ENCODE peak calls at places on chromosome 16, in four cellular contexts. E is tibial artery, X is IMR-90, D is GM23338. G is an unnamed sample.

GRCh38 chr16:56357765-56358322 is 67.5 kb downstream of the AMFR start:
- DNase-seq in D (peak), X (no peak), E (no peak), G (no peak)

GRCh38 chr16:21219551-21219950 is 8.2 kb upstream of the ZP2 start:
- DNase-seq in D (no peak), X (no peak), E (no peak), G (no peak)

GRCh38 chr16:4487955-4488481 is 11.8 kb downstream of the HMOX2 start:
- DNase-seq in D (no peak), E (no peak), X (peak), G (no peak)

GRCh38 chr16:85673529-85674417 is 15.0 kb downstream of the GINS2 start:
- DNase-seq in D (no peak), E (no peak), X (peak), G (no peak)

GRCh38 chr16:85102106-85102630 is 10.1 kb downstream of the CIBAR2 start:
- DNase-seq in D (no peak), E (no peak), X (peak), G (no peak)

GRCh38 chr16:981695-982151 is at the start of gene SOX8:
- DNase-seq in E (no peak), X (no peak), D (peak), G (no peak)

GRCh38 chr16:969508-970378 is 1.0 kb downstream of the LMF1 start:
- DNase-seq in X (peak), E (no peak), D (peak), G (peak)

GRCh38 chr16:65069766-65070165 is 52.1 kb downstream of the CDH11 start:
- DNase-seq in X (peak), D (no peak), E (no peak), G (no peak)

GRCh38 chr16:3938843-3939624 is 58.5 kb upstream of the CREBBP start:
- DNase-seq in E (no peak), X (peak), D (peak), G (peak)

GRCh38 chr16:68263559-68264127 is 683 bp upstream of the SLC7A6 start:
- DNase-seq in D (peak), X (no peak), E (no peak), G (no peak)

GRCh38 chr16:1048442-1049112 is 24.0 kb upstream of the SSTR5 start:
- DNase-seq in D (peak), E (no peak), X (peak), G (peak)

GRCh38 chr16:82350560-82350959 is 180.5 kb upstream of the MPHOSPH6 start:
- DNase-seq in D (no peak), X (no peak), E (no peak), G (no peak)

GRCh38 chr16:85056211-85056748 is 28.7 kb downstream of the KIAA0513 start:
- DNase-seq in X (peak), E (peak), D (peak), G (no peak)

GRCh38 chr16:85047867-85048455 is 20.4 kb downstream of the KIAA0513 start:
- DNase-seq in D (no peak), X (no peak), E (no peak), G (no peak)

GRCh38 chr16:85437161-85438052 is 175.7 kb upstream of the GSE1 start:
- DNase-seq in E (peak), D (peak), X (no peak), G (no peak)

GRCh38 chr16:88192601-88193000 is 190.2 kb upstream of the ZNF469 start:
- DNase-seq in E (no peak), X (no peak), D (no peak), G (no peak)

GRCh38 chr16:88798772-88799455 is 4.7 kb upstream of the CDT1 start:
- DNase-seq in X (no peak), E (no peak), D (no peak), G (no peak)

GRCh38 chr16:81003610-81004460 is 2.9 kb downstream of the CMC2 start:
- DNase-seq in X (peak), D (no peak), E (no peak), G (no peak)

GRCh38 chr16:72995151-72995881 is 52.6 kb downstream of the ZFHX3 start:
- DNase-seq in D (peak), X (no peak), E (peak), G (no peak)

GRCh38 chr16:80682435-80683070 is 121.8 kb downstream of the CDYL2 start:
- DNase-seq in X (peak), E (no peak), D (no peak), G (no peak)

GRCh38 chr16:10729649-10730048 is 14.0 kb upstream of the NUBP1 start:
- DNase-seq in D (peak), E (no peak), X (peak), G (no peak)

GRCh38 chr16:27862953-27863352 is 200.6 kb downstream of the GSG1L start:
- DNase-seq in X (no peak), D (no peak), E (no peak), G (no peak)

GRCh38 chr16:27870116-27870798 is 193.3 kb downstream of the GSG1L start:
- DNase-seq in E (no peak), X (no peak), D (no peak), G (no peak)

GRCh38 chr16:27863377-27863776 is 200.1 kb downstream of the GSG1L start:
- DNase-seq in D (no peak), E (no peak), X (no peak), G (no peak)

GRCh38 chr16:27869411-27869810 is 194.1 kb downstream of the GSG1L start:
- DNase-seq in E (no peak), D (no peak), X (no peak), G (no peak)

GRCh38 chr16:27867122-27868110 is 196.1 kb downstream of the GSG1L start:
- DNase-seq in D (peak), E (peak), X (peak), G (peak)
- TF ChIP-seq CTCF in D (peak), E (no peak), X (peak), G (peak)

GRCh38 chr16:70396209-70396904 is 42.5 kb downstream of the ST3GAL2 start:
- DNase-seq in X (peak), D (no peak), E (no peak), G (no peak)
- TF ChIP-seq CTCF in X (no peak), D (no peak), E (no peak), G (no peak)

GRCh38 chr16:66927918-66928649 is 2.7 kb upstream of the RRAD start:
- DNase-seq in X (peak), D (no peak), E (no peak), G (no peak)

GRCh38 chr16:66930189-66930588 is 4.0 kb downstream of the CIAO2B start:
- DNase-seq in D (no peak), X (peak), E (no peak), G (no peak)

GRCh38 chr16:66927012-66927436 is 1.7 kb upstream of the RRAD start:
- DNase-seq in D (peak), E (no peak), X (peak), G (no peak)

GRCh38 chr16:66926171-66926570 is 836 bp upstream of the RRAD start:
- DNase-seq in X (no peak), E (peak), D (no peak), G (no peak)

GRCh38 chr16:66928702-66929388 is 3.5 kb upstream of the RRAD start:
- DNase-seq in E (no peak), X (peak), D (peak), G (no peak)
- TF ChIP-seq CTCF in E (no peak), X (peak), D (peak), G (no peak)

DNA sequence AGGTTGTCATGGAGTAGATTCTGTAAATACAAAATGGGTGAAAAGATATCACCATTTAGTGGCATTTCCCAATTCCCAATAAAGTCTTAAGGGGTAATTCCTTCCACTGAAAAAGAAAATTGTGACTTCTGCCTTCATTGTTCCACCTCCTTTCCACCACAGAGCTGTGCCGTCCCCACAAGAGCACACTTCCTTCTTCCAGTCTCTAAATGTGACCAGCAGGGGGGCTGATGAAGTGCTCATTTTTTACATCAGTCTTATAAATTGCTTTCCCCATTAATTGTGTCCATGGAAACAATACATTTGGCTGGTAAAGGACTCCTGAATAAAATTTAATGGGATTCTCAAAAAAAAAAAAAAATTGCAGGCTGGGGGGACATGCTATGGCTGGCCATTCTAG is 260.8 kb upstream of the PSMD7 start:
- DNase-seq in E (no peak), X (peak), D (peak), G (no peak)
- TF ChIP-seq CTCF in E (no peak), X (peak), D (peak), G (no peak)

GRCh38 chr16:66097746-66098145 is 268.7 kb upstream of the CDH5 start:
- DNase-seq in E (no peak), X (no peak), D (no peak), G (no peak)

GRCh38 chr16:66091462-66091861 is 275.0 kb upstream of the CDH5 start:
- DNase-seq in X (peak), D (no peak), E (no peak), G (no peak)

GRCh38 chr16:66093217-66093616 is 273.3 kb upstream of the CDH5 start:
- DNase-seq in E (no peak), X (peak), D (no peak), G (no peak)

GRCh38 chr16:66099261-66099660 is 267.2 kb upstream of the CDH5 start:
- DNase-seq in X (no peak), D (no peak), E (no peak), G (no peak)

DNA sequence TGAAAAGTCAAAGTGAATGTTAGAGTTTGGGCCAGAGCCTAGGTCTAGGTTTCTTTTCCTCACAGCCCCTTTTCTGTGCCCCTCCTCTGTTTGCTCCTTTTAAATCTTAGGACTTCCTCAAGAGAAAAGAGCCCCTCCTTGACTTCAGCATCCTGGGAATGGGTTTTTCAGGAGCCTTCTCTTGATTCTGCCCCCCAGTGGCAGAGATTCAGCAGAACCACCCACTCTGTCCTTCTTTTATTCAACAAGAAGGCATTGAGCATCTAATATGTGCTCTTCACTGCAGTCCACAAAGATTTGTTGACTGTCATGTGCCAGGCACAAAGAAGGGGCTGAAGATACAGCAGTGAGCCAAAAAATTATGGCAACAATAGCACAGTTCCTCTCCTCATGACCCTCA is 270.8 kb upstream of the CDH5 start:
- DNase-seq in E (no peak), D (peak), X (no peak), G (no peak)
- TF ChIP-seq CTCF in E (no peak), D (peak), X (peak), G (no peak)

GRCh38 chr16:47051031-47051430 is 77.6 kb upstream of the DNAJA2 start:
- DNase-seq in X (no peak), E (no peak), D (no peak), G (no peak)

GRCh38 chr16:47047804-47048203 is 74.3 kb upstream of the DNAJA2 start:
- DNase-seq in D (no peak), E (no peak), X (no peak), G (no peak)

GRCh38 chr16:47052666-47053640 is 79.5 kb upstream of the DNAJA2 start:
- DNase-seq in D (no peak), E (no peak), X (no peak), G (no peak)

GRCh38 chr16:47046726-47047602 is 73.5 kb upstream of the DNAJA2 start:
- DNase-seq in D (no peak), X (no peak), E (no peak), G (no peak)

GRCh38 chr16:47049901-47050583 is 76.6 kb upstream of the DNAJA2 start:
- DNase-seq in D (no peak), X (no peak), E (no peak), G (no peak)
- TF ChIP-seq CTCF in D (peak), X (no peak), E (no peak), G (no peak)

DNA sequence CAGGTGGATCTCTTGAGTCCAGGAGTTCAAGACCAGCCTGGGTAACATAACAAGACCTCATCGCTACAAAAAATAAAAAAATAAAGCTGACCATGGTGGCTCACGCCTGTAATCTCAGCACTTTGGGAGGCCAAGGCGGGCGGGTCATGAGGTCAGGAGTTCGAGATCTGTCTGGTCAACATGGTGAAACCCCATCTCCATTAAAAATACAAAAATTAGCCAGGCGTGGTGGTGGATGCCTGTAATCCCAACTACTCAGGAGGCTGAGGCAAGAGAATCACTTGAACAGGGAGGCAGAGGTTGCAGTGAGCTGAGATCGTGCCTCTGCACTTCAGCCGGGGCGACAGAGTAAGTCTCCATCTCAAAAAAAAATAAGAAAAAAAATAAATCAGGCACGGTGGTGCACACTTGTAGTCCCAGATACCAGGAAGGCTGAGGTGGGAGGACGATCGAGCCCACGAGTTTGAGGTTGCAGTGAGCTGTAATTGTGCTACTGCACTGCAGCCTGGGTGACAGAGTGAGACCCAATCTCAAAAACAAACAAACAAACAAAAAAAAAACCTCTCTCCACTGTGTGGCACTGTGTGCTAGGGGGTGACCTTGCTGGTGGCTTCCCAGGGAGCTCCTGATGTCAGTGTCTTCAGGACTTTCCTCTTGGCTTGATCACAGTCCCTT is 19.8 kb upstream of the MAPK3 start:
- DNase-seq in X (no peak), D (peak), E (no peak), G (no peak)
- TF ChIP-seq CTCF in X (no peak), D (peak), E (no peak), G (no peak)

GRCh38 chr16:66320774-66321173 is 45.7 kb upstream of the CDH5 start:
- DNase-seq in X (no peak), E (no peak), D (no peak), G (no peak)
- TF ChIP-seq CTCF in X (no peak), E (no peak), D (no peak), G (no peak)

G was measured in mesothelial cell of epicardium.